ENCODE peak calls at places on chromosomes 11 and 22, in seven cellular contexts. One of them, this sample, is unnamed.

GRCh38 chr11:90836031-90836430 is 613.2 kb upstream of the CHORDC1 start:
- DNase-seq in GM12878: no peak
- DNase-seq in HepG2: no peak
- DNase-seq in SK-N-SH: no peak
- DNase-seq in HCT116: no peak
- DNase-seq in K562: no peak
- DNase-seq in H1: no peak
- DNase-seq in this sample: no peak

GRCh38 chr11:3128356-3129180 is 36.5 kb downstream of the OSBPL5 start:
- DNase-seq in HCT116: no peak
- DNase-seq in SK-N-SH: no peak
- DNase-seq in K562: no peak
- DNase-seq in H1: no peak
- DNase-seq in GM12878: no peak
- DNase-seq in HepG2: no peak
- DNase-seq in this sample: no peak

GRCh38 chr11:2582436-2582931 is 117.3 kb downstream of the KCNQ1OT1 start:
- DNase-seq in K562: no peak
- DNase-seq in SK-N-SH: peak
- DNase-seq in H1: no peak
- DNase-seq in GM12878: no peak
- DNase-seq in HCT116: no peak
- DNase-seq in HepG2: no peak
- DNase-seq in this sample: no peak

GRCh38 chr11:127074151-127074761 is 73.7 kb upstream of the KIRREL3 start:
- DNase-seq in HepG2: peak
- DNase-seq in GM12878: peak
- DNase-seq in H1: peak
- DNase-seq in SK-N-SH: peak
- DNase-seq in K562: peak
- DNase-seq in HCT116: no peak
- DNase-seq in this sample: no peak

GRCh38 chr11:82557274-82557673 is 176.4 kb downstream of the FAM181B start:
- DNase-seq in HepG2: no peak
- DNase-seq in K562: no peak
- DNase-seq in H1: no peak
- DNase-seq in GM12878: peak
- DNase-seq in HCT116: no peak
- DNase-seq in SK-N-SH: no peak
- DNase-seq in this sample: no peak

GRCh38 chr11:133892126-133892525 is 46.8 kb upstream of the SPATA19 start:
- DNase-seq in HepG2: no peak
- DNase-seq in HCT116: no peak
- DNase-seq in GM12878: no peak
- DNase-seq in SK-N-SH: no peak
- DNase-seq in H1: no peak
- DNase-seq in K562: no peak
- DNase-seq in this sample: no peak

GRCh38 chr22:19801340-19802000 is 40.9 kb downstream of the TBX1 start:
- DNase-seq in SK-N-SH: peak
- DNase-seq in GM12878: no peak
- DNase-seq in HepG2: no peak
- DNase-seq in K562: no peak
- DNase-seq in H1: no peak
- DNase-seq in HCT116: no peak
- DNase-seq in this sample: no peak

GRCh38 chr11:124075841-124076571 is 34.9 kb upstream of the OR10G7 start:
- DNase-seq in H1: no peak
- DNase-seq in HCT116: no peak
- DNase-seq in SK-N-SH: peak
- DNase-seq in HepG2: no peak
- DNase-seq in GM12878: no peak
- DNase-seq in K562: no peak
- DNase-seq in this sample: no peak

GRCh38 chr22:23062616-23063538 is 7.4 kb upstream of the GNAZ start:
- DNase-seq in SK-N-SH: peak
- DNase-seq in K562: no peak
- DNase-seq in HepG2: no peak
- DNase-seq in H1: no peak
- DNase-seq in HCT116: no peak
- DNase-seq in GM12878: no peak
- DNase-seq in this sample: no peak

DNA sequence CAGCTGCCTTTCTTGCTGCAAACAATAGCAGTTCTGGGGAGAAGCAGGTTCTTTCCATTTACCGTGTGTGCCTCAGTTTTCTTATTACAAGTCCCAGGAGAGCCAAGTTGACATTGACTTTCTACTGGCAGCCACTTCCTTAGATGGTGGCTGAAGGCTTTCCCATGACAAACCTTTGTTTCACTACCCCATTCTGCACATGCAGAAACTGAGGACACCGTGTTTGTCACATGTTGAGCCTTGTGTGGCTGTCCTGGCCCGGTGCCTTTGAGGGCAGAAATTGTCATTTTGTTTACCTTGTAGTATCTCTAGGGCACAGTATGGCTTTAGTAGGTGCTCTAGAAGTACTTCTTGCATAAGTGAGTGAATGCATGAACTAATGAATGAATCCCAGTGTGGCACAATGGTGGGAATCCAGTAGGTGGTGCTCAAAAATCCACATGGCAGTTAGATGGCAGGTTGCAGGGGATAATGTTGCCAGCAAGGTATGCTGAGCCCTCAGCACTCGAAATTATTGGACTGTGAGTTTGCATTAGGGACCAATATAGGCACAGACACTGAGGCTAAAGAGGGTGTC is 101.6 kb downstream of the CSNK2A3 start:
- DNase-seq in HepG2: no peak
- DNase-seq in K562: no peak
- DNase-seq in H1: no peak
- DNase-seq in GM12878: peak
- DNase-seq in SK-N-SH: no peak
- DNase-seq in HCT116: no peak
- DNase-seq in this sample: no peak
- TF ChIP-seq JUND in HepG2: no peak
- TF ChIP-seq JUND in K562: no peak
- TF ChIP-seq JUND in H1: no peak
- TF ChIP-seq JUND in GM12878: no peak
- TF ChIP-seq JUND in SK-N-SH: no peak
- TF ChIP-seq JUND in HCT116: no peak
- TF ChIP-seq JUND in this sample: no peak

GRCh38 chr22:39559456-39560105 is 11.0 kb upstream of the CACNA1I start:
- DNase-seq in H1: peak
- DNase-seq in K562: peak
- DNase-seq in SK-N-SH: peak
- DNase-seq in GM12878: no peak
- DNase-seq in HepG2: no peak
- DNase-seq in HCT116: no peak
- DNase-seq in this sample: peak
- TF ChIP-seq JUND in H1: no peak
- TF ChIP-seq JUND in K562: no peak
- TF ChIP-seq JUND in SK-N-SH: no peak
- TF ChIP-seq JUND in GM12878: no peak
- TF ChIP-seq JUND in HepG2: no peak
- TF ChIP-seq JUND in HCT116: no peak
- TF ChIP-seq JUND in this sample: no peak

GRCh38 chr11:33377852-33378385 is 120.7 kb downstream of the HIPK3 start:
- DNase-seq in HCT116: no peak
- DNase-seq in H1: no peak
- DNase-seq in GM12878: no peak
- DNase-seq in SK-N-SH: no peak
- DNase-seq in HepG2: no peak
- DNase-seq in K562: no peak
- DNase-seq in this sample: no peak
- TF ChIP-seq JUND in HCT116: no peak
- TF ChIP-seq JUND in H1: no peak
- TF ChIP-seq JUND in GM12878: no peak
- TF ChIP-seq JUND in SK-N-SH: peak
- TF ChIP-seq JUND in HepG2: no peak
- TF ChIP-seq JUND in K562: no peak
- TF ChIP-seq JUND in this sample: no peak

GRCh38 chr11:121767433-121767832 is 314.7 kb upstream of the SORL1-AS1 start:
- DNase-seq in HCT116: no peak
- DNase-seq in K562: no peak
- DNase-seq in SK-N-SH: no peak
- DNase-seq in GM12878: peak
- DNase-seq in H1: no peak
- DNase-seq in HepG2: no peak
- DNase-seq in this sample: no peak

GRCh38 chr11:121763526-121763925 is 310.8 kb upstream of the SORL1-AS1 start:
- DNase-seq in SK-N-SH: no peak
- DNase-seq in H1: no peak
- DNase-seq in HCT116: no peak
- DNase-seq in K562: no peak
- DNase-seq in GM12878: peak
- DNase-seq in HepG2: no peak
- DNase-seq in this sample: no peak

GRCh38 chr11:121761171-121761570 is 308.4 kb upstream of the SORL1-AS1 start:
- DNase-seq in K562: no peak
- DNase-seq in GM12878: no peak
- DNase-seq in HepG2: no peak
- DNase-seq in SK-N-SH: no peak
- DNase-seq in HCT116: no peak
- DNase-seq in H1: no peak
- DNase-seq in this sample: no peak

GRCh38 chr11:121766138-121766537 is 313.4 kb upstream of the SORL1-AS1 start:
- DNase-seq in HCT116: no peak
- DNase-seq in GM12878: no peak
- DNase-seq in H1: no peak
- DNase-seq in K562: no peak
- DNase-seq in SK-N-SH: no peak
- DNase-seq in HepG2: no peak
- DNase-seq in this sample: no peak

DNA sequence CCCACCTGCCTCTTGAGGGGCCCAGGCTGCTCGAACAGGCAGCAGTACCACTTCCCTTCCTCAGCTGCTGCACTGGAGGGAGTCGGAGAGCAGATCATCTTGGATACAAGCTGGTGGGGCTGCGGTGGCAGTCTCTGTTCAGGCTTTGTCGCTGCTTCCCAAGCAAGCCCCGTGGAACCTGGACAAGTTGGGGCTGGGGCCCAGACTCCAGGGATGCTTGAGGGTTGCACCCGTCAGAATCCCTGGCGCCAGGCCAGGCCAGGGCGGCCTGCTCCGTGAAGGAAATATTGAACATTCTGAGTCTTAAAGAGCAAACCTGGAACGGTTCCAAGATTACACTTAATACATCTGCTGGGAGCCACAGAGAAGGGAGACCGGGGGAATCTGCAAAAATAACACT is 310.1 kb upstream of the SORL1-AS1 start:
- DNase-seq in SK-N-SH: peak
- DNase-seq in GM12878: no peak
- DNase-seq in HepG2: no peak
- DNase-seq in K562: no peak
- DNase-seq in H1: no peak
- DNase-seq in HCT116: no peak
- DNase-seq in this sample: no peak
- TF ChIP-seq JUND in SK-N-SH: no peak
- TF ChIP-seq JUND in GM12878: no peak
- TF ChIP-seq JUND in HepG2: no peak
- TF ChIP-seq JUND in K562: no peak
- TF ChIP-seq JUND in H1: no peak
- TF ChIP-seq JUND in HCT116: no peak
- TF ChIP-seq JUND in this sample: no peak

DNA sequence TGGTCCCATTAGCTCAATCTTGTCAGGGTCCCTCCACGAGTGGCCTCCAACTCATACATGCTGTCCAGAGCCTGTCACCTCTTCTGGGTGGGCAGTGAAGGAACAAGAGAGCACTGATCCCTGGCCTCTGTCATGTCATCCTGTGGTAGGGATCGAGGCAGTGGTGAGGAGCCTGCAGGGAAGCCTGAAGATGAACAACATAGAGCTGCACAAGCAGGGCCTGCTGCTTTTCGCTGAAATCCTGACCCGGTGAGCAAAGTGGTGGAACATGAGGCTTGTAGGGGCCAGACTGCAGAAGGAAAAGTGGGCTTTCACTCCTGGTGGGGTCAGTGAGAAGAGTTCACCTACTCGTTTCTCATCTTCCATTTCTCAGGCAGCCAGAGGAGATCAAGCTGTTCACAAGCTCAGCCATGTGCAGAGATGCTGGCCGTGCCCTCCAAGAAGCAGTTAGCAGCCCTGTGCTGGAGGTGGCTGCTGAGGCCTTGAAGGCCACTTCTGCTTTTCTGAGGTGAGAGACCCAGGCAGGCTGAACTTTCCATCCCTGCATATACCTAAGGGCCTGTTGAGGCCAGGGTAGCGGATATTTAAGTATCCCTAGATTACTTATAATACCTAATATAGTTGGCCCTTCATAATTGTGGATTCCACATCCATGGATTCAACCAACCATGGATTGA is 32.9 kb downstream of the MEI1 start:
- DNase-seq in H1: no peak
- DNase-seq in SK-N-SH: no peak
- DNase-seq in HepG2: no peak
- DNase-seq in GM12878: no peak
- DNase-seq in HCT116: no peak
- DNase-seq in K562: no peak
- DNase-seq in this sample: no peak
- TF ChIP-seq JUND in H1: no peak
- TF ChIP-seq JUND in SK-N-SH: no peak
- TF ChIP-seq JUND in HepG2: no peak
- TF ChIP-seq JUND in GM12878: no peak
- TF ChIP-seq JUND in HCT116: no peak
- TF ChIP-seq JUND in K562: no peak
- TF ChIP-seq JUND in this sample: no peak

DNA sequence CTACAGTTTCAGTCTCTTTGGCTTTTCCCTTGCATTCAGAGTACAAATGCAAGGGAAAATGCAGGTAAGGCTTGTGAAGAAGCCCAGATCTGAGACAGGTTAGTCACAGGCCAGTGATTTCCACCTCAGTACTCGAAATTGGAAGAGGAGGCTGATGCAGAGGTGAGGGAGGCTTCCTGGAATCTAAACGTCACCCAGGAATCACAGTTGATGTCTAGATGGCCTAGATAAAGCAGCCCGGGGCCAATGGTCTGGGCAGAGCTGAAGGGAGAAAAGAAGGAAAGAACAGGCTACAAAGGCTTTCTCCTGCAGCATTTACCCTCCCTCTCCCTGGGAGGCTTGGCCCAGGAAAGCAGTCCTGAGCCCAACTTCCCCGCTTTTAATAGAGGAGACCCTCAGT is 8.5 kb downstream of the TRIM6 start:
- DNase-seq in HCT116: no peak
- DNase-seq in SK-N-SH: no peak
- DNase-seq in GM12878: no peak
- DNase-seq in K562: no peak
- DNase-seq in HepG2: no peak
- DNase-seq in H1: no peak
- DNase-seq in this sample: no peak
- TF ChIP-seq JUND in HCT116: no peak
- TF ChIP-seq JUND in SK-N-SH: no peak
- TF ChIP-seq JUND in GM12878: no peak
- TF ChIP-seq JUND in K562: no peak
- TF ChIP-seq JUND in HepG2: no peak
- TF ChIP-seq JUND in H1: no peak
- TF ChIP-seq JUND in this sample: no peak

This sample was measured in T47D.